ENCODE peak calls at places on chromosome 11, in six cellular contexts. Y is epithelial cell of esophagus; T is CD8-positive, alpha-beta T cell; J is fibroblast of lung; M is AG04450; P is sigmoid colon. A is an unnamed sample.

GRCh38 chr11:109041876-109042275 is 377.0 kb downstream of the DDX10 start:
- DNase-seq in Y (no peak), T (no peak), J (no peak), M (no peak), P (no peak), A (no peak)

GRCh38 chr11:130088217-130088616 is 18.5 kb downstream of the APLP2 start:
- DNase-seq in Y (no peak), T (no peak), J (no peak), M (no peak), P (no peak), A (no peak)

GRCh38 chr11:69912161-69912910 is 93.1 kb upstream of the FGF3 start:
- DNase-seq in Y (no peak), T (no peak), J (no peak), M (no peak), P (peak; percentile 61), A (no peak)

GRCh38 chr11:66429983-66430602 is 8.6 kb downstream of the MRPL11 start:
- DNase-seq in Y (peak; percentile 75), T (peak; percentile 76), J (peak; percentile 49), M (peak; percentile 41), P (peak; percentile 90), A (peak; percentile 54)

GRCh38 chr11:129815596-129816461 is at the start of gene TMEM45B:
- DNase-seq in Y (no peak), T (peak; percentile 59), J (no peak), M (no peak), P (no peak), A (no peak)

GRCh38 chr11:57778318-57779037 is 16.9 kb downstream of the CTNND1 start:
- DNase-seq in Y (peak; percentile 89), T (no peak), J (peak; percentile 99), M (peak; percentile 95), P (peak; percentile 94), A (no peak)

GRCh38 chr11:110971110-110971509 is 258.9 kb upstream of the ARHGAP20 start:
- DNase-seq in Y (no peak), T (no peak), J (peak; percentile 97), M (no peak), P (no peak), A (no peak)

GRCh38 chr11:32231909-32232493 is 141.1 kb downstream of the RCN1 start:
- DNase-seq in Y (peak; percentile 50), T (no peak), J (peak; percentile 20), M (no peak), P (no peak), A (peak; percentile 23)

GRCh38 chr11:116199182-116199581 is 573.6 kb downstream of the BUD13 start:
- DNase-seq in Y (no peak), T (no peak), J (no peak), M (no peak), P (no peak), A (no peak)

GRCh38 chr11:113567097-113567496 is 91.9 kb upstream of the DRD2 start:
- DNase-seq in Y (no peak), T (no peak), J (no peak), M (no peak), P (no peak), A (no peak)

GRCh38 chr11:128328955-128329551 is 258.3 kb downstream of the ETS1 start:
- DNase-seq in Y (no peak), T (no peak), J (no peak), M (no peak), P (no peak), A (no peak)

GRCh38 chr11:111046291-111046690 is 199.2 kb upstream of the POU2AF2 start:
- DNase-seq in Y (no peak), T (no peak), J (peak; percentile 29), M (no peak), P (no peak), A (no peak)

GRCh38 chr11:116232364-116232801 is 540.4 kb downstream of the BUD13 start:
- DNase-seq in Y (no peak), T (no peak), J (peak; percentile 53), M (no peak), P (peak; percentile 69), A (no peak)

GRCh38 chr11:48683226-48683720 is 194.7 kb downstream of the OR4A47 start:
- DNase-seq in Y (no peak), T (no peak), J (no peak), M (no peak), P (no peak), A (no peak)

GRCh38 chr11:73759520-73760065 is 1.3 kb downstream of the RAB6A start:
- DNase-seq in Y (no peak), T (no peak), J (peak; percentile 34), M (no peak), P (no peak), A (no peak)

GRCh38 chr11:102279641-102280170 is 37.6 kb upstream of the BIRC3 start:
- DNase-seq in Y (peak; percentile 43), T (no peak), J (peak; percentile 62), M (peak; percentile 34), P (no peak), A (no peak)

GRCh38 chr11:2511421-2512369 is 66.9 kb downstream of the KCNQ1 start:
- DNase-seq in Y (no peak), T (peak; percentile 42), J (no peak), M (no peak), P (peak; percentile 68), A (peak; percentile 51)

DNA sequence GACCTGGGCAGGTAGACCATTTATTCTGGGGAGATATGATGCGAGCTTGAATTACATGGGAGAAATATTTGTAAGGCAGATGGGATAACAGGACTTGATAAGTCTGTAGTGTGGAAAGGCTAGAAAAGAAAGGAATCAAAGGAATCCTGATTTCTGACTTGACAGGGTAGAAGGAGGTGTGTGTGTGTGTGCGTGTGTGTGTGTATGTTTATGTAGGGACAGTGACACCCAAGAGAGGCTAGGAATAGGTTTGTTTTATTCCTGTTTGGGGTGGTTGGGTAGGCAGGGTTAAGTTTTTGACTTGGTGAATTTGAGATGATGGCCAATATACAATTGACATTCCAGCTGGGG is 390 bp upstream of the HTATIP2 start:
- DNase-seq in Y (no peak), T (no peak), J (no peak), M (no peak), P (no peak), A (no peak)
- H3K4me3 ChIP-seq in Y (peak overlapping the region; percentile 57), T (peak overlapping the region; percentile 79), J (peak overlapping the region; percentile 85), M (peak overlapping the region; percentile 63), P (peak overlapping the region; percentile 70), A (peak overlapping the region; percentile 66)

DNA sequence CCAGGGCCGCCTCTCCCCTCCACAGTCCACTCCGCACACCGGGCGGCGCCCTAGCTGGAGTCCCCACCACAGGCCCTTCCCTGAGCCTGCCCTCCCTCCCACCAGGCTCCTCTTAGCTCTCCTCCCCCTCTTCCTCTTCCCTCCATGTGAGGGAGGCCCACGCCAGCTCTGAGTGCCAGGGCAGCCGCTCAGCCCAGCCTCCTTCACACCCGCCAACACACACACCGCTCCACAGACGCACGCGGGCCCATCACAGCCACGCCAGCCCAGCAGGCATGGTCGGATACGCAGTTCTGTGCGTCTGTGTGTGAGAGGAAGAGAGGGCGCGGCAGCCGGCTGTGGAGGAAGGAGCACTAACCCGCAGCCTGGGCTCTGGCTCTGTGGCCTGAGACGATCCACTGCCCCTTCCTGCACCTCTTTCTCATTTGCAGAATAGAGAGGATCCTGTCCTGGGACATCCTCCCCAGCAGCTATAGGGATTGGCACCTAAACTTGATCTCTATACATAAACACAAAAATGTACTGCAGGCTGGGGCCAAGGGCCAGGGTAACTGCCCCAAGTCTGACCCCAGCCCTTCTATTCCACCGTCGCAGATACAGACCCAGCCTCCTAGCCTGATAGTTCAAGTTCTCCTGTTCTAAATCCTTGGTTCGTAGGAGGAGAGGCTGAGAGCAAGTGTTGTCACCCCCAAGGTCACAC is 3.5 kb downstream of the CHRM4 start:
- DNase-seq in Y (no peak), T (no peak), J (no peak), M (no peak), P (no peak), A (peak; percentile 51)
- H3K4me3 ChIP-seq in Y (no peak overlapping the region), T (no peak overlapping the region), J (no peak overlapping the region), M (no peak overlapping the region), P (no peak overlapping the region), A (no peak overlapping the region)

GRCh38 chr11:87122852-87123251 is 85.1 kb downstream of the TMEM135 start:
- DNase-seq in Y (no peak), T (no peak), J (no peak), M (no peak), P (no peak), A (no peak)

GRCh38 chr11:87125257-87125656 is 87.5 kb downstream of the TMEM135 start:
- DNase-seq in Y (peak; percentile 72), T (no peak), J (peak; percentile 70), M (no peak), P (no peak), A (no peak)

GRCh38 chr11:87128372-87128771 is 90.6 kb downstream of the TMEM135 start:
- DNase-seq in Y (no peak), T (no peak), J (no peak), M (no peak), P (no peak), A (no peak)

DNA sequence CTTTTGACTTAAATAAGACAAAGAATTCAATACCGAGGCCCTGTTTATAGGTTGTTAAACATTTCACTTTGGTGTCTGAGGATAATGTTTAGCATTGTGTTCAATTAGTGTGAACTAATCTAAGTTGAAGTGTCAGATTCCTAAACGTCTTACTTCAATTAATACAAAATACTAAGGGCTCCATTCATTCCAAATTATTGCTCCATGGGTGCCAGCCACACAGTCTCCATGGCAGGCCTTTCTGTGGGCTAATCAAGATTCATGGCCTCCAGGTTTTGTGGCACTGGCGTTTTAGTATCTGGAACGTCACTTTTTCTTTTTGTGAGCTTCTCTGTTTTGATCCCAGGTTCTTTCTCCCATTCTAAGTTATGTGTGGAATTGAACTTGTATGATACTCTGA is 89.4 kb downstream of the TMEM135 start:
- DNase-seq in Y (no peak), T (no peak), J (no peak), M (no peak), P (no peak), A (no peak)
- H3K4me3 ChIP-seq in Y (no peak overlapping the region), T (no peak overlapping the region), J (no peak overlapping the region), M (no peak overlapping the region), P (no peak overlapping the region), A (no peak overlapping the region)

GRCh38 chr11:376531-377173 is 7.4 kb downstream of the B4GALNT4 start:
- DNase-seq in Y (no peak), T (no peak), J (no peak), M (no peak), P (no peak), A (no peak)
- H3K4me3 ChIP-seq in Y (no peak overlapping the region), T (no peak overlapping the region), J (no peak overlapping the region), M (no peak overlapping the region), P (no peak overlapping the region), A (no peak overlapping the region)

DNA sequence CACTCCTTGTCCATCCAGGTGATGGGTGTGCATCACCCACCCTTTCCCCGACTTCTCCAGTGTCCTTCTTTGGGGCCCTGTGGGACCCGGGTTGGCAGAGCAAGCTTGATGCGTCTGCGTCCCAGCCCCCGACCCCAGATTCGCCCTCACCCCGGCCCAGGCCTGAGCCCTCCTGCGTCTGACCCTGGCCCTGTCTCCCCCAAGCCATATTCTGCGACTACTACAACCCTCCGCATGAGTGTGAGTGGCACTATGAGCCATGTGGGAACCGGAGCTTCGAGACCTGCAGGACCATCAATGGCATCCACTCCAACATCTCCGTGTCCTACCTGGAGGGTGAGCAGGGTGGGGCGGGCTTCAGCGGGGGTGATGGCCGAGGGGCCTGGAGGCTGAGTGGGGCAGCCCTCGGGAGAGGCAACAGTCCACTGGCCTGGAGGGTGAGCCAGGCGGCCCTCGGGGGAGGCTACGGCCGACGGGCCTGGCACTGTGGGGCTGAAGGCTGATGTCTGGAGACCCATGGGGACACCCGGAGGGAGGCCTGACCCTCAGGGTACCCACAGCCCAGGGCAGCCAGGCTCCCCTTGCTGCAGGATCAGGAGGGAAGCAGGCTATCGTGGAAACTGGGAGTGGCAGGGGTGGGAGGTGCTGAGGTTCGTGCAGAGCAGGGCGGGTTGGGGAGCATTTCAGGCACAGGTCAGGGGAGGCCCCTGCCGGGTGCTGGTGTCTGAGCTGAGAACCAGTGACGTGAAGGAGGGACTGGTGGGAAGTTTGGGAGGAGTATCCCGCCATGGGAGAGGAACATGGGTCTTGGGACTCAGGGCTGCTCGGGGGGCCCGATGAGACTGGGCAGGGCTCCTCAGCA is 15.3 kb downstream of the MUC2 start:
- DNase-seq in Y (no peak), T (no peak), J (no peak), M (no peak), P (no peak), A (no peak)
- H3K4me3 ChIP-seq in Y (no peak overlapping the region), T (no peak overlapping the region), J (no peak overlapping the region), M (no peak overlapping the region), P (no peak overlapping the region), A (no peak overlapping the region)